ENCODE peak calls at places on chromosomes 6 and 20, in nine cellular contexts. One of them, this sample, is unnamed. For H3K27me3, the result is how much of the 10 kb centered on the place peaks cover.

GRCh38 chr6:118198746-118199145 is 291.7 kb downstream of the SLC35F1 start:
- DNase-seq in fibroblast of lung: peak
- DNase-seq in dorsolateral prefrontal cortex: no peak
- DNase-seq in H9: no peak
- DNase-seq in heart left ventricle: no peak
- DNase-seq in CD4-positive, alpha-beta memory T cell: no peak
- DNase-seq in SJSA1: no peak
- DNase-seq in GM23248: peak
- DNase-seq in neuronal stem cell: no peak
- DNase-seq in this sample: no peak

GRCh38 chr20:57195023-57195758 is 71.2 kb downstream of the BMP7 start:
- DNase-seq in fibroblast of lung: peak
- DNase-seq in dorsolateral prefrontal cortex: no peak
- DNase-seq in H9: no peak
- DNase-seq in heart left ventricle: no peak
- DNase-seq in CD4-positive, alpha-beta memory T cell: no peak
- DNase-seq in SJSA1: peak
- DNase-seq in GM23248: peak
- DNase-seq in neuronal stem cell: no peak
- DNase-seq in this sample: no peak

GRCh38 chr20:8244637-8245036 is 112.6 kb downstream of the PLCB1 start:
- DNase-seq in fibroblast of lung: peak
- DNase-seq in dorsolateral prefrontal cortex: no peak
- DNase-seq in H9: no peak
- DNase-seq in heart left ventricle: peak
- DNase-seq in CD4-positive, alpha-beta memory T cell: no peak
- DNase-seq in SJSA1: no peak
- DNase-seq in GM23248: peak
- DNase-seq in neuronal stem cell: no peak
- DNase-seq in this sample: peak

GRCh38 chr20:64104667-64105451 is 2.5 kb downstream of the NPBWR2 start:
- DNase-seq in fibroblast of lung: no peak
- DNase-seq in dorsolateral prefrontal cortex: peak
- DNase-seq in H9: no peak
- DNase-seq in heart left ventricle: no peak
- DNase-seq in CD4-positive, alpha-beta memory T cell: no peak
- DNase-seq in SJSA1: no peak
- DNase-seq in GM23248: no peak
- DNase-seq in neuronal stem cell: no peak
- DNase-seq in this sample: no peak

GRCh38 chr6:73078908-73079610 is 146.2 kb downstream of the KHDC1L start:
- DNase-seq in fibroblast of lung: no peak
- DNase-seq in dorsolateral prefrontal cortex: no peak
- DNase-seq in H9: no peak
- DNase-seq in heart left ventricle: no peak
- DNase-seq in CD4-positive, alpha-beta memory T cell: no peak
- DNase-seq in SJSA1: no peak
- DNase-seq in GM23248: peak
- DNase-seq in neuronal stem cell: no peak
- DNase-seq in this sample: no peak

GRCh38 chr6:13776602-13777001 is 37.8 kb downstream of the MCUR1 start:
- DNase-seq in fibroblast of lung: no peak
- DNase-seq in dorsolateral prefrontal cortex: no peak
- DNase-seq in H9: no peak
- DNase-seq in heart left ventricle: no peak
- DNase-seq in CD4-positive, alpha-beta memory T cell: no peak
- DNase-seq in SJSA1: no peak
- DNase-seq in GM23248: no peak
- DNase-seq in neuronal stem cell: no peak
- DNase-seq in this sample: no peak

GRCh38 chr6:33607784-33608161 is 13.3 kb upstream of the ITPR3 start:
- DNase-seq in fibroblast of lung: no peak
- DNase-seq in dorsolateral prefrontal cortex: no peak
- DNase-seq in H9: no peak
- DNase-seq in heart left ventricle: no peak
- DNase-seq in CD4-positive, alpha-beta memory T cell: peak
- DNase-seq in SJSA1: no peak
- DNase-seq in GM23248: no peak
- DNase-seq in neuronal stem cell: no peak
- DNase-seq in this sample: no peak

GRCh38 chr20:17327185-17327780 is 100.4 kb downstream of the PCSK2 start:
- DNase-seq in fibroblast of lung: no peak
- DNase-seq in dorsolateral prefrontal cortex: no peak
- DNase-seq in H9: no peak
- DNase-seq in heart left ventricle: no peak
- DNase-seq in CD4-positive, alpha-beta memory T cell: no peak
- DNase-seq in SJSA1: no peak
- DNase-seq in GM23248: no peak
- DNase-seq in neuronal stem cell: no peak
- DNase-seq in this sample: no peak

GRCh38 chr6:10310826-10311225 is 104.0 kb downstream of the TFAP2A start:
- DNase-seq in fibroblast of lung: no peak
- DNase-seq in dorsolateral prefrontal cortex: no peak
- DNase-seq in H9: no peak
- DNase-seq in heart left ventricle: no peak
- DNase-seq in CD4-positive, alpha-beta memory T cell: no peak
- DNase-seq in SJSA1: no peak
- DNase-seq in GM23248: no peak
- DNase-seq in neuronal stem cell: no peak
- DNase-seq in this sample: no peak

GRCh38 chr6:25902071-25902470 is 28.0 kb upstream of the SLC17A3 start:
- DNase-seq in fibroblast of lung: no peak
- DNase-seq in dorsolateral prefrontal cortex: no peak
- DNase-seq in H9: no peak
- DNase-seq in heart left ventricle: no peak
- DNase-seq in CD4-positive, alpha-beta memory T cell: no peak
- DNase-seq in SJSA1: no peak
- DNase-seq in GM23248: no peak
- DNase-seq in neuronal stem cell: no peak
- DNase-seq in this sample: no peak

GRCh38 chr20:59032713-59033059 is 551 bp upstream of the ATP5F1E start:
- DNase-seq in fibroblast of lung: peak
- DNase-seq in dorsolateral prefrontal cortex: no peak
- DNase-seq in H9: no peak
- DNase-seq in heart left ventricle: no peak
- DNase-seq in CD4-positive, alpha-beta memory T cell: no peak
- DNase-seq in SJSA1: no peak
- DNase-seq in GM23248: peak
- DNase-seq in neuronal stem cell: no peak
- DNase-seq in this sample: no peak

GRCh38 chr20:38065764-38066375 is 32.3 kb downstream of the RPRD1B start:
- DNase-seq in fibroblast of lung: no peak
- DNase-seq in dorsolateral prefrontal cortex: peak
- DNase-seq in H9: no peak
- DNase-seq in heart left ventricle: no peak
- DNase-seq in CD4-positive, alpha-beta memory T cell: no peak
- DNase-seq in SJSA1: no peak
- DNase-seq in GM23248: no peak
- DNase-seq in neuronal stem cell: no peak
- DNase-seq in this sample: no peak

GRCh38 chr6:127539292-127539691 is 20.2 kb upstream of the MTCL3 start:
- DNase-seq in fibroblast of lung: peak
- DNase-seq in dorsolateral prefrontal cortex: no peak
- DNase-seq in H9: no peak
- DNase-seq in heart left ventricle: no peak
- DNase-seq in CD4-positive, alpha-beta memory T cell: peak
- DNase-seq in SJSA1: no peak
- DNase-seq in GM23248: peak
- DNase-seq in neuronal stem cell: no peak
- DNase-seq in this sample: no peak

DNA sequence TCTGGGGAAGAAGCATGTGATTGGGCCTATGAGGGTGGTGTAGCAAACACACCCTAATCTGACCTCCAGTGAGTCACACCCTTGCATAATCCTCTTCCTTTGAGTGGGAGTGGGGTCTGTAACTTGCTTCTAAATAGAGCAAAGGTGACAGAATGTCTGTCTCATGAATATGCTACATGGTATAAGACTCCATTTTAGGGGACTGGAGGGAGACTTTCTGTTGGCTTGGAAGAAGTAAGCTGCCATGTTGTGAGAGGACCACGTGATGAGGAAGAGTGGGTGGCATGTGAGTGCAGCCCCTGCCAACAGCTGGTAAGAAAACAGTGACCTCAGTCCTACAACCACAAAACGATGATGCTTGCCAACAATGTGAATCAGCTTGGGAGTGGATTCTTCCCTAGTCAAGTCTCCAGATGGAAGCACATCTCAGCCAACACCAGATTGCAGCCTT is 3.7 kb downstream of the AK9 start:
- DNase-seq in fibroblast of lung: peak
- DNase-seq in dorsolateral prefrontal cortex: no peak
- DNase-seq in H9: no peak
- DNase-seq in heart left ventricle: peak
- DNase-seq in CD4-positive, alpha-beta memory T cell: no peak
- DNase-seq in SJSA1: no peak
- DNase-seq in GM23248: peak
- DNase-seq in neuronal stem cell: no peak
- DNase-seq in this sample: peak
- H3K27me3 ChIP-seq in fibroblast of lung: under half
- H3K27me3 ChIP-seq in dorsolateral prefrontal cortex: under half
- H3K27me3 ChIP-seq in H9: under half
- H3K27me3 ChIP-seq in heart left ventricle: under half
- H3K27me3 ChIP-seq in CD4-positive, alpha-beta memory T cell: under half
- H3K27me3 ChIP-seq in SJSA1: under half
- H3K27me3 ChIP-seq in GM23248: under half
- H3K27me3 ChIP-seq in neuronal stem cell: under half
- H3K27me3 ChIP-seq in this sample: under half

DNA sequence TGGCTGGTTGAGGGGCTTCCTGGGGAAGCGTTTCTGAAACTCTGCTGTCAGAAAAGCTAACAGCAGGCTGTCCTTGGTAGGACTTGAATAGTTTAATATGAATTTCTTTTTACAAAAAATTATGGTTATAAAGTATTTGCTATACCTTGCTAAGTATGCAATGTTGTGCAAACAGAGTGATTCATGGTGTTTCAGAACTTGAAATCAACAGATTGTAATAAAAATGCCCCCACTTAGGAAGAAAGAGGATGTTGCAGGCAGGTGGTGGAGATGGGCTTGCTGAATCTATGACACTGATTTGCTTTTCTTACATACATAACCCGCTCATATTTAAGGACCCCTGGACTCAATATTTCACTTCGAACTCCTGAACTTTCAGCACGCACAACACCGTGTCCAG is 211.6 kb downstream of the THBS2 start:
- DNase-seq in fibroblast of lung: no peak
- DNase-seq in dorsolateral prefrontal cortex: no peak
- DNase-seq in H9: no peak
- DNase-seq in heart left ventricle: no peak
- DNase-seq in CD4-positive, alpha-beta memory T cell: no peak
- DNase-seq in SJSA1: no peak
- DNase-seq in GM23248: peak
- DNase-seq in neuronal stem cell: no peak
- DNase-seq in this sample: no peak
- H3K27ac ChIP-seq in fibroblast of lung: no peak
- H3K27ac ChIP-seq in dorsolateral prefrontal cortex: no peak
- H3K27ac ChIP-seq in H9: no peak
- H3K27ac ChIP-seq in heart left ventricle: no peak
- H3K27ac ChIP-seq in CD4-positive, alpha-beta memory T cell: no peak
- H3K27ac ChIP-seq in SJSA1: no peak
- H3K27ac ChIP-seq in GM23248: no peak
- H3K27ac ChIP-seq in neuronal stem cell: no peak
- H3K27ac ChIP-seq in this sample: no peak

GRCh38 chr20:48607544-48607865 is 220.3 kb downstream of the PREX1 start:
- DNase-seq in fibroblast of lung: no peak
- DNase-seq in dorsolateral prefrontal cortex: peak
- DNase-seq in H9: no peak
- DNase-seq in heart left ventricle: no peak
- DNase-seq in CD4-positive, alpha-beta memory T cell: no peak
- DNase-seq in SJSA1: no peak
- DNase-seq in GM23248: no peak
- DNase-seq in neuronal stem cell: no peak
- DNase-seq in this sample: no peak
- H3K27me3 ChIP-seq in fibroblast of lung: under half
- H3K27me3 ChIP-seq in dorsolateral prefrontal cortex: under half
- H3K27me3 ChIP-seq in H9: under half
- H3K27me3 ChIP-seq in heart left ventricle: under half
- H3K27me3 ChIP-seq in CD4-positive, alpha-beta memory T cell: under half
- H3K27me3 ChIP-seq in SJSA1: under half
- H3K27me3 ChIP-seq in GM23248: under half
- H3K27me3 ChIP-seq in neuronal stem cell: under half
- H3K27me3 ChIP-seq in this sample: under half

GRCh38 chr6:45423111-45423900 is 45.6 kb upstream of the SUPT3H start:
- DNase-seq in fibroblast of lung: peak
- DNase-seq in dorsolateral prefrontal cortex: no peak
- DNase-seq in H9: peak
- DNase-seq in heart left ventricle: peak
- DNase-seq in CD4-positive, alpha-beta memory T cell: no peak
- DNase-seq in SJSA1: peak
- DNase-seq in GM23248: peak
- DNase-seq in neuronal stem cell: peak
- DNase-seq in this sample: no peak

GRCh38 chr6:45421700-45422540 is 44.2 kb upstream of the SUPT3H start:
- DNase-seq in fibroblast of lung: peak
- DNase-seq in dorsolateral prefrontal cortex: peak
- DNase-seq in H9: peak
- DNase-seq in heart left ventricle: peak
- DNase-seq in CD4-positive, alpha-beta memory T cell: peak
- DNase-seq in SJSA1: peak
- DNase-seq in GM23248: peak
- DNase-seq in neuronal stem cell: peak
- DNase-seq in this sample: no peak

GRCh38 chr6:45422541-45423110 is 44.9 kb upstream of the SUPT3H start:
- DNase-seq in fibroblast of lung: peak
- DNase-seq in dorsolateral prefrontal cortex: no peak
- DNase-seq in H9: peak
- DNase-seq in heart left ventricle: peak
- DNase-seq in CD4-positive, alpha-beta memory T cell: peak
- DNase-seq in SJSA1: peak
- DNase-seq in GM23248: peak
- DNase-seq in neuronal stem cell: peak
- DNase-seq in this sample: no peak

GRCh38 chr6:45424628-45424955 is 46.9 kb upstream of the SUPT3H start:
- DNase-seq in fibroblast of lung: no peak
- DNase-seq in dorsolateral prefrontal cortex: no peak
- DNase-seq in H9: no peak
- DNase-seq in heart left ventricle: no peak
- DNase-seq in CD4-positive, alpha-beta memory T cell: no peak
- DNase-seq in SJSA1: no peak
- DNase-seq in GM23248: no peak
- DNase-seq in neuronal stem cell: no peak
- DNase-seq in this sample: no peak

GRCh38 chr6:45423901-45424627 is 46.3 kb upstream of the SUPT3H start:
- DNase-seq in fibroblast of lung: peak
- DNase-seq in dorsolateral prefrontal cortex: no peak
- DNase-seq in H9: peak
- DNase-seq in heart left ventricle: peak
- DNase-seq in CD4-positive, alpha-beta memory T cell: no peak
- DNase-seq in SJSA1: peak
- DNase-seq in GM23248: no peak
- DNase-seq in neuronal stem cell: peak
- DNase-seq in this sample: no peak
- H3K27ac ChIP-seq in fibroblast of lung: peak
- H3K27ac ChIP-seq in dorsolateral prefrontal cortex: peak
- H3K27ac ChIP-seq in H9: no peak
- H3K27ac ChIP-seq in heart left ventricle: no peak
- H3K27ac ChIP-seq in CD4-positive, alpha-beta memory T cell: peak
- H3K27ac ChIP-seq in SJSA1: peak
- H3K27ac ChIP-seq in GM23248: no peak
- H3K27ac ChIP-seq in neuronal stem cell: no peak
- H3K27ac ChIP-seq in this sample: no peak